ENCODE peak calls at places on chromosomes 5 and 9, in four cellular contexts. P, Q, T and S are unnamed samples.

GRCh38 chr5:10666531-10667305 is 94.3 kb downstream of the DAP start:
- ATAC-seq in P (no peak), Q (no peak), T (no peak), S (no peak)

GRCh38 chr9:34988218-34989055 is 1.1 kb upstream of the DNAJB5 start:
- ATAC-seq in P (no peak), Q (no peak), T (no peak), S (no peak)

GRCh38 chr5:125277494-125278154 is 531.2 kb upstream of the ZNF608 start:
- ATAC-seq in P (no peak), Q (peak), T (no peak), S (no peak)

GRCh38 chr9:87334366-87334765 is 163.3 kb upstream of the DAPK1 start:
- ATAC-seq in P (no peak), Q (no peak), T (no peak), S (no peak)

GRCh38 chr5:42467572-42467971 is 44.3 kb downstream of the GHR start:
- ATAC-seq in P (no peak), Q (no peak), T (no peak), S (no peak)

GRCh38 chr9:115146581-115147021 is 28.6 kb upstream of the TNC start:
- ATAC-seq in P (no peak), Q (no peak), T (no peak), S (peak)

GRCh38 chr9:131833906-131834305 is 94.0 kb upstream of the RAPGEF1 start:
- ATAC-seq in P (no peak), Q (no peak), T (no peak), S (no peak)

GRCh38 chr9:4667681-4668080 is 1.4 kb upstream of the SPATA6L start:
- ATAC-seq in P (no peak), Q (no peak), T (no peak), S (no peak)

GRCh38 chr5:149300441-149300840 is 28.8 kb downstream of the AFAP1L1 start:
- ATAC-seq in P (no peak), Q (no peak), T (no peak), S (no peak)

GRCh38 chr9:137241490-137242328 is 622 bp downstream of the TUBB4B start:
- ATAC-seq in P (no peak), Q (peak), T (peak), S (peak)

GRCh38 chr9:17578577-17578910 is 322 bp upstream of the SH3GL2 start:
- ATAC-seq in P (no peak), Q (no peak), T (no peak), S (no peak)

GRCh38 chr9:126328415-126328814 is 1.8 kb downstream of the MVB12B start:
- ATAC-seq in P (no peak), Q (no peak), T (no peak), S (no peak)

GRCh38 chr9:16515879-16516289 is 354.6 kb downstream of the BNC2 start:
- ATAC-seq in P (peak), Q (no peak), T (no peak), S (peak)

GRCh38 chr9:114317665-114318357 is 5.1 kb upstream of the ORM1 start:
- ATAC-seq in P (no peak), Q (no peak), T (no peak), S (no peak)

GRCh38 chr9:35000535-35001284 is 11.2 kb downstream of the DNAJB5 start:
- ATAC-seq in P (no peak), Q (no peak), T (no peak), S (no peak)

GRCh38 chr9:120912958-120913672 is 13.5 kb downstream of the TRAF1 start:
- ATAC-seq in P (no peak), Q (no peak), T (no peak), S (no peak)